ENCODE peak calls at places on chromosomes 1 and 21, in seven cellular contexts. One of them, this sample, is unnamed. For H3K9me3, the result is how much of the 10 kb centered on the place peaks cover.

GRCh38 chr1:37448691-37449417 is 25.5 kb upstream of the ZC3H12A start:
- DNase-seq in CD8-positive, alpha-beta T cell: no peak
- DNase-seq in kidney: no peak
- DNase-seq in small intestine: no peak
- DNase-seq in AG04450: no peak
- DNase-seq in CD4-positive, alpha-beta memory T cell: no peak
- DNase-seq in CD4-positive, CD25-positive, alpha-beta regulatory T cell: no peak
- DNase-seq in this sample: no peak

GRCh38 chr1:39268112-39268581 is 63.7 kb downstream of the MACF1 start:
- DNase-seq in CD8-positive, alpha-beta T cell: no peak
- DNase-seq in kidney: no peak
- DNase-seq in small intestine: peak
- DNase-seq in AG04450: peak
- DNase-seq in CD4-positive, alpha-beta memory T cell: peak
- DNase-seq in CD4-positive, CD25-positive, alpha-beta regulatory T cell: peak
- DNase-seq in this sample: no peak

GRCh38 chr1:218642033-218642954 is 297.2 kb downstream of the TGFB2 start:
- DNase-seq in CD8-positive, alpha-beta T cell: no peak
- DNase-seq in kidney: no peak
- DNase-seq in small intestine: no peak
- DNase-seq in AG04450: no peak
- DNase-seq in CD4-positive, alpha-beta memory T cell: no peak
- DNase-seq in CD4-positive, CD25-positive, alpha-beta regulatory T cell: no peak
- DNase-seq in this sample: no peak

GRCh38 chr1:225652726-225653462 is at the start of gene ENAH:
- DNase-seq in CD8-positive, alpha-beta T cell: no peak
- DNase-seq in kidney: peak
- DNase-seq in small intestine: peak
- DNase-seq in AG04450: no peak
- DNase-seq in CD4-positive, alpha-beta memory T cell: peak
- DNase-seq in CD4-positive, CD25-positive, alpha-beta regulatory T cell: no peak
- DNase-seq in this sample: peak

GRCh38 chr1:37037675-37038074 is 3.4 kb upstream of the GRIK3 start:
- DNase-seq in CD8-positive, alpha-beta T cell: no peak
- DNase-seq in kidney: no peak
- DNase-seq in small intestine: no peak
- DNase-seq in AG04450: no peak
- DNase-seq in CD4-positive, alpha-beta memory T cell: no peak
- DNase-seq in CD4-positive, CD25-positive, alpha-beta regulatory T cell: no peak
- DNase-seq in this sample: no peak

GRCh38 chr1:29639741-29640427 is 403.6 kb downstream of the PTPRU start:
- DNase-seq in CD8-positive, alpha-beta T cell: no peak
- DNase-seq in kidney: peak
- DNase-seq in small intestine: no peak
- DNase-seq in AG04450: peak
- DNase-seq in CD4-positive, alpha-beta memory T cell: no peak
- DNase-seq in CD4-positive, CD25-positive, alpha-beta regulatory T cell: no peak
- DNase-seq in this sample: no peak

GRCh38 chr1:230696722-230697432 is 17.0 kb downstream of the AGT start:
- DNase-seq in CD8-positive, alpha-beta T cell: no peak
- DNase-seq in kidney: no peak
- DNase-seq in small intestine: no peak
- DNase-seq in AG04450: no peak
- DNase-seq in CD4-positive, alpha-beta memory T cell: no peak
- DNase-seq in CD4-positive, CD25-positive, alpha-beta regulatory T cell: no peak
- DNase-seq in this sample: no peak

GRCh38 chr1:26138974-26139558 is 19.8 kb upstream of the FAM110D start:
- DNase-seq in CD8-positive, alpha-beta T cell: no peak
- DNase-seq in kidney: no peak
- DNase-seq in small intestine: no peak
- DNase-seq in AG04450: no peak
- DNase-seq in CD4-positive, alpha-beta memory T cell: no peak
- DNase-seq in CD4-positive, CD25-positive, alpha-beta regulatory T cell: peak
- DNase-seq in this sample: no peak

GRCh38 chr1:15282810-15283474 is 35.9 kb downstream of the FHAD1 start:
- DNase-seq in CD8-positive, alpha-beta T cell: no peak
- DNase-seq in kidney: peak
- DNase-seq in small intestine: no peak
- DNase-seq in AG04450: no peak
- DNase-seq in CD4-positive, alpha-beta memory T cell: no peak
- DNase-seq in CD4-positive, CD25-positive, alpha-beta regulatory T cell: no peak
- DNase-seq in this sample: no peak

GRCh38 chr1:200314085-200314750 is 95.6 kb downstream of the ZNF281 start:
- DNase-seq in CD8-positive, alpha-beta T cell: no peak
- DNase-seq in kidney: no peak
- DNase-seq in small intestine: no peak
- DNase-seq in AG04450: peak
- DNase-seq in CD4-positive, alpha-beta memory T cell: no peak
- DNase-seq in CD4-positive, CD25-positive, alpha-beta regulatory T cell: no peak
- DNase-seq in this sample: no peak

GRCh38 chr1:6090996-6091822 is 45.5 kb downstream of the KCNAB2 start:
- DNase-seq in CD8-positive, alpha-beta T cell: no peak
- DNase-seq in kidney: no peak
- DNase-seq in small intestine: no peak
- DNase-seq in AG04450: no peak
- DNase-seq in CD4-positive, alpha-beta memory T cell: no peak
- DNase-seq in CD4-positive, CD25-positive, alpha-beta regulatory T cell: no peak
- DNase-seq in this sample: no peak

GRCh38 chr1:8663090-8663802 is 154.2 kb downstream of the RERE start:
- DNase-seq in CD8-positive, alpha-beta T cell: no peak
- DNase-seq in kidney: no peak
- DNase-seq in small intestine: no peak
- DNase-seq in AG04450: no peak
- DNase-seq in CD4-positive, alpha-beta memory T cell: no peak
- DNase-seq in CD4-positive, CD25-positive, alpha-beta regulatory T cell: no peak
- DNase-seq in this sample: no peak

GRCh38 chr1:68384872-68385390 is 64.8 kb downstream of the RPE65 start:
- DNase-seq in CD8-positive, alpha-beta T cell: no peak
- DNase-seq in kidney: no peak
- DNase-seq in small intestine: peak
- DNase-seq in AG04450: peak
- DNase-seq in CD4-positive, alpha-beta memory T cell: no peak
- DNase-seq in CD4-positive, CD25-positive, alpha-beta regulatory T cell: no peak
- DNase-seq in this sample: no peak

GRCh38 chr1:53465023-53465957 is 6.1 kb downstream of the DMRTB1 start:
- DNase-seq in CD8-positive, alpha-beta T cell: no peak
- DNase-seq in kidney: no peak
- DNase-seq in small intestine: no peak
- DNase-seq in AG04450: no peak
- DNase-seq in CD4-positive, alpha-beta memory T cell: no peak
- DNase-seq in CD4-positive, CD25-positive, alpha-beta regulatory T cell: no peak
- DNase-seq in this sample: no peak

GRCh38 chr1:246497331-246497915 is 9.7 kb downstream of the SMYD3 start:
- DNase-seq in CD8-positive, alpha-beta T cell: no peak
- DNase-seq in kidney: no peak
- DNase-seq in small intestine: peak
- DNase-seq in AG04450: peak
- DNase-seq in CD4-positive, alpha-beta memory T cell: peak
- DNase-seq in CD4-positive, CD25-positive, alpha-beta regulatory T cell: peak
- DNase-seq in this sample: no peak

GRCh38 chr1:155038602-155039307 is 5.1 kb downstream of the DCST1 start:
- DNase-seq in CD8-positive, alpha-beta T cell: no peak
- DNase-seq in kidney: no peak
- DNase-seq in small intestine: peak
- DNase-seq in AG04450: no peak
- DNase-seq in CD4-positive, alpha-beta memory T cell: no peak
- DNase-seq in CD4-positive, CD25-positive, alpha-beta regulatory T cell: no peak
- DNase-seq in this sample: no peak

GRCh38 chr21:34004984-34005383 is 68.4 kb upstream of the MRPS6 start:
- DNase-seq in CD8-positive, alpha-beta T cell: no peak
- DNase-seq in kidney: no peak
- DNase-seq in small intestine: no peak
- DNase-seq in AG04450: no peak
- DNase-seq in CD4-positive, alpha-beta memory T cell: no peak
- DNase-seq in CD4-positive, CD25-positive, alpha-beta regulatory T cell: no peak
- DNase-seq in this sample: no peak

GRCh38 chr1:227764019-227764391 is 28.8 kb downstream of the SNAP47 start:
- DNase-seq in CD8-positive, alpha-beta T cell: no peak
- DNase-seq in kidney: no peak
- DNase-seq in small intestine: no peak
- DNase-seq in AG04450: no peak
- DNase-seq in CD4-positive, alpha-beta memory T cell: no peak
- DNase-seq in CD4-positive, CD25-positive, alpha-beta regulatory T cell: no peak
- DNase-seq in this sample: no peak

GRCh38 chr1:24406783-24407182 is 6.8 kb downstream of the STPG1 start:
- DNase-seq in CD8-positive, alpha-beta T cell: no peak
- DNase-seq in kidney: no peak
- DNase-seq in small intestine: no peak
- DNase-seq in AG04450: no peak
- DNase-seq in CD4-positive, alpha-beta memory T cell: no peak
- DNase-seq in CD4-positive, CD25-positive, alpha-beta regulatory T cell: no peak
- DNase-seq in this sample: no peak

GRCh38 chr1:24400065-24400464 is 13.5 kb downstream of the STPG1 start:
- DNase-seq in CD8-positive, alpha-beta T cell: no peak
- DNase-seq in kidney: no peak
- DNase-seq in small intestine: no peak
- DNase-seq in AG04450: no peak
- DNase-seq in CD4-positive, alpha-beta memory T cell: no peak
- DNase-seq in CD4-positive, CD25-positive, alpha-beta regulatory T cell: no peak
- DNase-seq in this sample: no peak

GRCh38 chr1:24409535-24409934 is 4.0 kb downstream of the STPG1 start:
- DNase-seq in CD8-positive, alpha-beta T cell: no peak
- DNase-seq in kidney: no peak
- DNase-seq in small intestine: peak
- DNase-seq in AG04450: peak
- DNase-seq in CD4-positive, alpha-beta memory T cell: no peak
- DNase-seq in CD4-positive, CD25-positive, alpha-beta regulatory T cell: no peak
- DNase-seq in this sample: no peak

DNA sequence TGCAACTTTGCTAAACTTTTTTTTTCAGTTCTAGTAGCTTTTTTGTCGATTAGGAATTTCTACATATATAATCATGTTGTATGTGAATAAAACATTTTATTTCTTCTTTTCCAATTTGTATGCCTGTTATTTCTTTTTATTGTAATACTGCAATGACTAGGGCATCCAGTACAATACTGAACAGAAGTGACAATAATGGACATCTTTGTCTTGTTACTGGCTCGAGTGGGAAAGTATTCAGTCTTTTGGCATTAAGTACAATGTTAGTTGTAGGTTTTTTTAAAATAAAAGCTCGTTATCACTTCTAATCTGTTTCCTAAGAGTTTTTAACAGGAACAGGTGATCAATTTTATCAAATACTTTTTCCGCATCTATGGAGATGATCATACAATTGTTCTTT is 9.8 kb downstream of the STPG1 start:
- DNase-seq in CD8-positive, alpha-beta T cell: no peak
- DNase-seq in kidney: no peak
- DNase-seq in small intestine: no peak
- DNase-seq in AG04450: no peak
- DNase-seq in CD4-positive, alpha-beta memory T cell: no peak
- DNase-seq in CD4-positive, CD25-positive, alpha-beta regulatory T cell: no peak
- DNase-seq in this sample: no peak
- H3K9me3 ChIP-seq in CD8-positive, alpha-beta T cell: under half
- H3K9me3 ChIP-seq in kidney: under half
- H3K9me3 ChIP-seq in small intestine: under half
- H3K9me3 ChIP-seq in AG04450: under half
- H3K9me3 ChIP-seq in CD4-positive, alpha-beta memory T cell: under half
- H3K9me3 ChIP-seq in CD4-positive, CD25-positive, alpha-beta regulatory T cell: under half
- H3K9me3 ChIP-seq in this sample: under half

DNA sequence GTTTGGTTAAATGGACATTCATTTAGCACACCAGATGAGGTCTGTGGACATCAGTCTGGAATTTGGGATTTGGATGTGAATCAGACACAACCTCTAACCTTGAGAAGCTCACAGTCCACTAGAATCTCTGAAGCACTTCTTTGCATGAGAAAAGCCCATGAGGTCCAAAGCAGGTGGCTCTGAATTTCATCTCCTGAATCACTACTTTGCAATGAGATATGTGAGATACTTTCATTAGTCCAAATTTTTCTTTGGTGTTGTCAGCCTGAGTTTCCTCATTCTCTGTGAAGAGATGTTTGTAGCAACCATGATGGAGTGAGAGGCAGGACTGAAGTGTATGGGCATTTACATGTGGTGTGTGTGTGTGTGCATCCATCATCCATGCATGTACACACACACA is 16.5 kb upstream of the LCE2D start:
- DNase-seq in CD8-positive, alpha-beta T cell: no peak
- DNase-seq in kidney: no peak
- DNase-seq in small intestine: no peak
- DNase-seq in AG04450: no peak
- DNase-seq in CD4-positive, alpha-beta memory T cell: no peak
- DNase-seq in CD4-positive, CD25-positive, alpha-beta regulatory T cell: no peak
- DNase-seq in this sample: no peak
- H3K9me3 ChIP-seq in CD8-positive, alpha-beta T cell: under half
- H3K9me3 ChIP-seq in kidney: under half
- H3K9me3 ChIP-seq in small intestine: under half
- H3K9me3 ChIP-seq in AG04450: under half
- H3K9me3 ChIP-seq in CD4-positive, alpha-beta memory T cell: under half
- H3K9me3 ChIP-seq in CD4-positive, CD25-positive, alpha-beta regulatory T cell: under half
- H3K9me3 ChIP-seq in this sample: under half

GRCh38 chr1:24898152-24898908 is 31.7 kb downstream of the RUNX3 start:
- DNase-seq in CD8-positive, alpha-beta T cell: no peak
- DNase-seq in kidney: peak
- DNase-seq in small intestine: no peak
- DNase-seq in AG04450: no peak
- DNase-seq in CD4-positive, alpha-beta memory T cell: peak
- DNase-seq in CD4-positive, CD25-positive, alpha-beta regulatory T cell: peak
- DNase-seq in this sample: no peak

GRCh38 chr1:24896596-24897262 is 33.3 kb downstream of the RUNX3 start:
- DNase-seq in CD8-positive, alpha-beta T cell: no peak
- DNase-seq in kidney: peak
- DNase-seq in small intestine: no peak
- DNase-seq in AG04450: no peak
- DNase-seq in CD4-positive, alpha-beta memory T cell: no peak
- DNase-seq in CD4-positive, CD25-positive, alpha-beta regulatory T cell: no peak
- DNase-seq in this sample: no peak

GRCh38 chr1:24897263-24898151 is 32.6 kb downstream of the RUNX3 start:
- DNase-seq in CD8-positive, alpha-beta T cell: no peak
- DNase-seq in kidney: peak
- DNase-seq in small intestine: peak
- DNase-seq in AG04450: no peak
- DNase-seq in CD4-positive, alpha-beta memory T cell: no peak
- DNase-seq in CD4-positive, CD25-positive, alpha-beta regulatory T cell: no peak
- DNase-seq in this sample: no peak

GRCh38 chr1:24895511-24895910 is 34.6 kb downstream of the RUNX3 start:
- DNase-seq in CD8-positive, alpha-beta T cell: no peak
- DNase-seq in kidney: no peak
- DNase-seq in small intestine: no peak
- DNase-seq in AG04450: no peak
- DNase-seq in CD4-positive, alpha-beta memory T cell: no peak
- DNase-seq in CD4-positive, CD25-positive, alpha-beta regulatory T cell: no peak
- DNase-seq in this sample: no peak

DNA sequence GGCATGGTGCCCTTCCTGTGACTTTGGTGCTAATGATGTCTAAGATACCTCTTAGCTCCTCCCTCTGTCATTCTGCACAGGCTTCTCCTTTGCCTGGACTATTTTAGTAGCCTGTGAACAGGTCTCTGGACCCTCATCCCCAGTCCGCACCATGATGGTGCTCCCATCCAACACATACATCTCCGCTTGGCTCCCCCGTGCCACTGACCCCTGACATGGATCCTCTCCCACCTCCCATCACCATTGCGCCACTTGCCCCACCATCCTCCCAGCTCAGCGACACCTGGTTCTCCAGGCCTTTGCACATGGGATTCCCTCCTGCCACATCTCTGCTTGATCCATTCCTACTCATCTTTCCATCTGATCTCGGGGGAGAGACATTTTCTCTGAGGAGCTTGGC is 33.9 kb downstream of the RUNX3 start:
- DNase-seq in CD8-positive, alpha-beta T cell: no peak
- DNase-seq in kidney: no peak
- DNase-seq in small intestine: no peak
- DNase-seq in AG04450: no peak
- DNase-seq in CD4-positive, alpha-beta memory T cell: no peak
- DNase-seq in CD4-positive, CD25-positive, alpha-beta regulatory T cell: no peak
- DNase-seq in this sample: no peak
- H3K9me3 ChIP-seq in CD8-positive, alpha-beta T cell: under half
- H3K9me3 ChIP-seq in kidney: under half
- H3K9me3 ChIP-seq in small intestine: under half
- H3K9me3 ChIP-seq in AG04450: under half
- H3K9me3 ChIP-seq in CD4-positive, alpha-beta memory T cell: under half
- H3K9me3 ChIP-seq in CD4-positive, CD25-positive, alpha-beta regulatory T cell: under half
- H3K9me3 ChIP-seq in this sample: under half

GRCh38 chr1:152497273-152497672 is 13.3 kb upstream of the LCE5A start:
- DNase-seq in CD8-positive, alpha-beta T cell: no peak
- DNase-seq in kidney: no peak
- DNase-seq in small intestine: peak
- DNase-seq in AG04450: no peak
- DNase-seq in CD4-positive, alpha-beta memory T cell: no peak
- DNase-seq in CD4-positive, CD25-positive, alpha-beta regulatory T cell: peak
- DNase-seq in this sample: no peak
- H3K9me3 ChIP-seq in CD8-positive, alpha-beta T cell: under half
- H3K9me3 ChIP-seq in kidney: under half
- H3K9me3 ChIP-seq in small intestine: under half
- H3K9me3 ChIP-seq in AG04450: under half
- H3K9me3 ChIP-seq in CD4-positive, alpha-beta memory T cell: under half
- H3K9me3 ChIP-seq in CD4-positive, CD25-positive, alpha-beta regulatory T cell: under half
- H3K9me3 ChIP-seq in this sample: under half